ENCODE peak calls at places on chromosomes 13 and 19, in five cellular contexts. One of them, this sample, is unnamed.
A peak's percentile ranks its signal among the peaks of the same experiment; 100 is the strongest.

GRCh38 chr13:73334459-73334858 is 275.7 kb downstream of the KLF5 start:
- DNase-seq in A172: no peak
- DNase-seq in nucleus accumbens: no peak
- DNase-seq in CD8-positive, alpha-beta T cell: no peak
- DNase-seq in nephron progenitor cell: no peak
- DNase-seq in this sample: no peak

GRCh38 chr19:16266586-16266942 is 58.1 kb upstream of the KLF2 start:
- DNase-seq in A172: no peak
- DNase-seq in nucleus accumbens: no peak
- DNase-seq in CD8-positive, alpha-beta T cell: peak; percentile 67
- DNase-seq in nephron progenitor cell: no peak
- DNase-seq in this sample: no peak

GRCh38 chr13:55572862-55573261 is 1567.9 kb upstream of the PRR20A start:
- DNase-seq in A172: no peak
- DNase-seq in nucleus accumbens: no peak
- DNase-seq in CD8-positive, alpha-beta T cell: no peak
- DNase-seq in nephron progenitor cell: no peak
- DNase-seq in this sample: no peak

GRCh38 chr13:109586509-109587346 is 199.7 kb downstream of the IRS2 start:
- DNase-seq in A172: no peak
- DNase-seq in nucleus accumbens: no peak
- DNase-seq in CD8-positive, alpha-beta T cell: no peak
- DNase-seq in nephron progenitor cell: no peak
- DNase-seq in this sample: no peak

GRCh38 chr13:80141114-80141849 is 199.6 kb downstream of the SPRY2 start:
- DNase-seq in A172: no peak
- DNase-seq in nucleus accumbens: no peak
- DNase-seq in CD8-positive, alpha-beta T cell: no peak
- DNase-seq in nephron progenitor cell: no peak
- DNase-seq in this sample: peak; percentile 43

GRCh38 chr13:111514646-111515617 is 194.5 kb downstream of the TEX29 start:
- DNase-seq in A172: no peak
- DNase-seq in nucleus accumbens: no peak
- DNase-seq in CD8-positive, alpha-beta T cell: no peak
- DNase-seq in nephron progenitor cell: no peak
- DNase-seq in this sample: no peak

GRCh38 chr19:19185853-19186728 is 5.9 kb downstream of the BORCS8 start:
- DNase-seq in A172: peak; percentile 39
- DNase-seq in nucleus accumbens: peak; percentile 5
- DNase-seq in CD8-positive, alpha-beta T cell: peak; percentile 69
- DNase-seq in nephron progenitor cell: peak; percentile 59
- DNase-seq in this sample: no peak

GRCh38 chr19:5880604-5881078 is 10.3 kb upstream of the FUT5 start:
- DNase-seq in A172: peak; percentile 67
- DNase-seq in nucleus accumbens: no peak
- DNase-seq in CD8-positive, alpha-beta T cell: no peak
- DNase-seq in nephron progenitor cell: peak; percentile 44
- DNase-seq in this sample: no peak

GRCh38 chr13:20359335-20359734 is 127.2 kb upstream of the GJB6 start:
- DNase-seq in A172: peak; percentile 96
- DNase-seq in nucleus accumbens: no peak
- DNase-seq in CD8-positive, alpha-beta T cell: no peak
- DNase-seq in nephron progenitor cell: no peak
- DNase-seq in this sample: no peak

GRCh38 chr19:32231020-32231419 is 114.4 kb upstream of the ZNF507 start:
- DNase-seq in A172: no peak
- DNase-seq in nucleus accumbens: no peak
- DNase-seq in CD8-positive, alpha-beta T cell: no peak
- DNase-seq in nephron progenitor cell: no peak
- DNase-seq in this sample: no peak

GRCh38 chr19:14146789-14147216 is 10.4 kb upstream of the ASF1B start:
- DNase-seq in A172: no peak
- DNase-seq in nucleus accumbens: peak; percentile 58
- DNase-seq in CD8-positive, alpha-beta T cell: no peak
- DNase-seq in nephron progenitor cell: no peak
- DNase-seq in this sample: no peak

GRCh38 chr19:39566064-39566463 is 26.1 kb upstream of the EID2 start:
- DNase-seq in A172: no peak
- DNase-seq in nucleus accumbens: no peak
- DNase-seq in CD8-positive, alpha-beta T cell: no peak
- DNase-seq in nephron progenitor cell: no peak
- DNase-seq in this sample: no peak

GRCh38 chr19:17281391-17282304 is at the start of gene ANKLE1:
- DNase-seq in A172: no peak
- DNase-seq in nucleus accumbens: no peak
- DNase-seq in CD8-positive, alpha-beta T cell: no peak
- DNase-seq in nephron progenitor cell: peak; percentile 62
- DNase-seq in this sample: peak; percentile 40